ENCODE peak calls at places on chromosomes 6 and 20, in six cellular contexts. One of them, this sample, is unnamed.

GRCh38 chr20:52031574-52032303 is 159.8 kb downstream of the ZFP64 start:
- DNase-seq in IMR-90: peak
- DNase-seq in OCI-LY7: no peak
- DNase-seq in GM23338: peak
- DNase-seq in esophagus muscularis mucosa: no peak
- DNase-seq in Calu3: no peak
- DNase-seq in this sample: no peak

GRCh38 chr6:140178550-140179334 is 804.3 kb upstream of the CITED2 start:
- DNase-seq in esophagus muscularis mucosa: no peak
- DNase-seq in GM23338: no peak
- DNase-seq in IMR-90: peak
- DNase-seq in OCI-LY7: no peak
- DNase-seq in Calu3: no peak
- DNase-seq in this sample: no peak

GRCh38 chr6:151658091-151658490 is 149.4 kb upstream of the ESR1 start:
- DNase-seq in OCI-LY7: no peak
- DNase-seq in esophagus muscularis mucosa: no peak
- DNase-seq in GM23338: no peak
- DNase-seq in IMR-90: no peak
- DNase-seq in Calu3: no peak
- DNase-seq in this sample: no peak

GRCh38 chr6:161101517-161101916 is 109.9 kb downstream of the MAP3K4 start:
- DNase-seq in GM23338: peak
- DNase-seq in IMR-90: peak
- DNase-seq in Calu3: no peak
- DNase-seq in OCI-LY7: peak
- DNase-seq in esophagus muscularis mucosa: no peak
- DNase-seq in this sample: no peak

GRCh38 chr6:164749126-164749758 is 560.2 kb downstream of the C6orf118 start:
- DNase-seq in GM23338: no peak
- DNase-seq in Calu3: no peak
- DNase-seq in IMR-90: no peak
- DNase-seq in OCI-LY7: no peak
- DNase-seq in esophagus muscularis mucosa: peak
- DNase-seq in this sample: no peak

GRCh38 chr6:6455272-6455671 is 133.2 kb upstream of the LY86 start:
- DNase-seq in esophagus muscularis mucosa: no peak
- DNase-seq in IMR-90: no peak
- DNase-seq in OCI-LY7: no peak
- DNase-seq in GM23338: no peak
- DNase-seq in Calu3: no peak
- DNase-seq in this sample: no peak

GRCh38 chr6:154230390-154230789 is 126.2 kb downstream of the IPCEF1 start:
- DNase-seq in OCI-LY7: no peak
- DNase-seq in GM23338: no peak
- DNase-seq in IMR-90: no peak
- DNase-seq in esophagus muscularis mucosa: no peak
- DNase-seq in Calu3: no peak
- DNase-seq in this sample: no peak

GRCh38 chr6:77073410-77073760 is 389.9 kb downstream of the HTR1B start:
- DNase-seq in esophagus muscularis mucosa: no peak
- DNase-seq in GM23338: no peak
- DNase-seq in OCI-LY7: no peak
- DNase-seq in Calu3: no peak
- DNase-seq in IMR-90: no peak
- DNase-seq in this sample: no peak

GRCh38 chr6:10553869-10554268 is 32.7 kb downstream of the GCNT2 start:
- DNase-seq in OCI-LY7: no peak
- DNase-seq in esophagus muscularis mucosa: no peak
- DNase-seq in GM23338: no peak
- DNase-seq in IMR-90: no peak
- DNase-seq in Calu3: no peak
- DNase-seq in this sample: no peak

GRCh38 chr6:111057074-111057752 is 30.1 kb upstream of the SLC16A10 start:
- DNase-seq in OCI-LY7: peak
- DNase-seq in esophagus muscularis mucosa: no peak
- DNase-seq in GM23338: peak
- DNase-seq in IMR-90: peak
- DNase-seq in Calu3: peak
- DNase-seq in this sample: peak

GRCh38 chr6:12060780-12061619 is 48.9 kb downstream of the HIVEP1 start:
- DNase-seq in GM23338: peak
- DNase-seq in OCI-LY7: peak
- DNase-seq in esophagus muscularis mucosa: no peak
- DNase-seq in Calu3: peak
- DNase-seq in IMR-90: peak
- DNase-seq in this sample: no peak

GRCh38 chr6:15498640-15499039 is 164.2 kb downstream of the DTNBP1 start:
- DNase-seq in IMR-90: no peak
- DNase-seq in GM23338: no peak
- DNase-seq in Calu3: no peak
- DNase-seq in OCI-LY7: no peak
- DNase-seq in esophagus muscularis mucosa: no peak
- DNase-seq in this sample: no peak

GRCh38 chr20:47727170-47727880 is 58.0 kb downstream of the SULF2 start:
- DNase-seq in Calu3: no peak
- DNase-seq in OCI-LY7: peak
- DNase-seq in IMR-90: no peak
- DNase-seq in GM23338: no peak
- DNase-seq in esophagus muscularis mucosa: no peak
- DNase-seq in this sample: peak

GRCh38 chr20:5780233-5781217 is 30.3 kb downstream of the SHLD1 start:
- DNase-seq in IMR-90: peak
- DNase-seq in GM23338: no peak
- DNase-seq in OCI-LY7: no peak
- DNase-seq in esophagus muscularis mucosa: no peak
- DNase-seq in Calu3: no peak
- DNase-seq in this sample: peak

GRCh38 chr6:100573169-100573568 is 108.4 kb upstream of the SIM1 start:
- DNase-seq in OCI-LY7: peak
- DNase-seq in IMR-90: peak
- DNase-seq in Calu3: peak
- DNase-seq in GM23338: peak
- DNase-seq in esophagus muscularis mucosa: no peak
- DNase-seq in this sample: no peak

GRCh38 chr20:14197097-14197496 is 140.3 kb downstream of the FLRT3 start:
- DNase-seq in esophagus muscularis mucosa: no peak
- DNase-seq in Calu3: no peak
- DNase-seq in GM23338: no peak
- DNase-seq in OCI-LY7: no peak
- DNase-seq in IMR-90: peak
- DNase-seq in this sample: no peak

GRCh38 chr6:54191460-54191859 is 80.2 kb downstream of the MLIP start:
- DNase-seq in IMR-90: peak
- DNase-seq in esophagus muscularis mucosa: no peak
- DNase-seq in GM23338: no peak
- DNase-seq in OCI-LY7: no peak
- DNase-seq in Calu3: no peak
- DNase-seq in this sample: no peak

GRCh38 chr6:158536891-158537798 is 22.7 kb upstream of the TMEM181 start:
- DNase-seq in esophagus muscularis mucosa: no peak
- DNase-seq in IMR-90: no peak
- DNase-seq in Calu3: peak
- DNase-seq in OCI-LY7: no peak
- DNase-seq in GM23338: peak
- DNase-seq in this sample: peak

GRCh38 chr20:57653910-57654309 is 33.7 kb upstream of the ZBP1 start:
- DNase-seq in IMR-90: no peak
- DNase-seq in esophagus muscularis mucosa: no peak
- DNase-seq in GM23338: no peak
- DNase-seq in Calu3: peak
- DNase-seq in OCI-LY7: no peak
- DNase-seq in this sample: no peak

GRCh38 chr6:106339334-106340029 is 13.9 kb upstream of the ATG5 start:
- DNase-seq in esophagus muscularis mucosa: no peak
- DNase-seq in IMR-90: peak
- DNase-seq in GM23338: peak
- DNase-seq in Calu3: peak
- DNase-seq in OCI-LY7: peak
- DNase-seq in this sample: peak

GRCh38 chr6:112337209-112337638 is 9.9 kb upstream of the RFPL4B start:
- DNase-seq in IMR-90: peak
- DNase-seq in OCI-LY7: peak
- DNase-seq in Calu3: peak
- DNase-seq in esophagus muscularis mucosa: no peak
- DNase-seq in GM23338: peak
- DNase-seq in this sample: no peak

GRCh38 chr6:155440758-155441157 is 14.9 kb downstream of the NOX3 start:
- DNase-seq in GM23338: no peak
- DNase-seq in Calu3: no peak
- DNase-seq in OCI-LY7: no peak
- DNase-seq in IMR-90: no peak
- DNase-seq in esophagus muscularis mucosa: no peak
- DNase-seq in this sample: no peak

GRCh38 chr20:23331951-23332350 is 18.6 kb upstream of the NXT1 start:
- DNase-seq in OCI-LY7: no peak
- DNase-seq in Calu3: no peak
- DNase-seq in esophagus muscularis mucosa: no peak
- DNase-seq in GM23338: no peak
- DNase-seq in IMR-90: no peak
- DNase-seq in this sample: no peak

GRCh38 chr6:72654101-72654618 is 32.3 kb downstream of the KCNQ5 start:
- DNase-seq in GM23338: no peak
- DNase-seq in IMR-90: no peak
- DNase-seq in esophagus muscularis mucosa: no peak
- DNase-seq in Calu3: no peak
- DNase-seq in OCI-LY7: no peak
- DNase-seq in this sample: peak
- TF ChIP-seq CTCF in GM23338: no peak
- TF ChIP-seq CTCF in IMR-90: no peak
- TF ChIP-seq CTCF in esophagus muscularis mucosa: no peak
- TF ChIP-seq CTCF in Calu3: no peak
- TF ChIP-seq CTCF in OCI-LY7: no peak
- TF ChIP-seq CTCF in this sample: no peak

GRCh38 chr20:11965602-11966001 is 47.9 kb downstream of the BTBD3 start:
- DNase-seq in GM23338: no peak
- DNase-seq in esophagus muscularis mucosa: no peak
- DNase-seq in Calu3: no peak
- DNase-seq in OCI-LY7: no peak
- DNase-seq in IMR-90: peak
- DNase-seq in this sample: no peak
- TF ChIP-seq CTCF in GM23338: no peak
- TF ChIP-seq CTCF in esophagus muscularis mucosa: no peak
- TF ChIP-seq CTCF in Calu3: no peak
- TF ChIP-seq CTCF in OCI-LY7: no peak
- TF ChIP-seq CTCF in IMR-90: peak
- TF ChIP-seq CTCF in this sample: no peak

GRCh38 chr20:25991051-25991755 is 294.6 kb upstream of the ZNF337 start:
- DNase-seq in OCI-LY7: no peak
- DNase-seq in GM23338: no peak
- DNase-seq in esophagus muscularis mucosa: no peak
- DNase-seq in IMR-90: no peak
- DNase-seq in Calu3: no peak
- DNase-seq in this sample: no peak

GRCh38 chr20:25985597-25985996 is 288.9 kb upstream of the ZNF337 start:
- DNase-seq in esophagus muscularis mucosa: no peak
- DNase-seq in IMR-90: no peak
- DNase-seq in Calu3: no peak
- DNase-seq in OCI-LY7: no peak
- DNase-seq in GM23338: no peak
- DNase-seq in this sample: no peak

GRCh38 chr20:25989196-25989595 is 292.5 kb upstream of the ZNF337 start:
- DNase-seq in esophagus muscularis mucosa: no peak
- DNase-seq in Calu3: no peak
- DNase-seq in IMR-90: no peak
- DNase-seq in GM23338: no peak
- DNase-seq in OCI-LY7: no peak
- DNase-seq in this sample: no peak

GRCh38 chr20:25984933-25985332 is 288.3 kb upstream of the ZNF337 start:
- DNase-seq in OCI-LY7: no peak
- DNase-seq in Calu3: no peak
- DNase-seq in GM23338: no peak
- DNase-seq in IMR-90: peak
- DNase-seq in esophagus muscularis mucosa: no peak
- DNase-seq in this sample: no peak

DNA sequence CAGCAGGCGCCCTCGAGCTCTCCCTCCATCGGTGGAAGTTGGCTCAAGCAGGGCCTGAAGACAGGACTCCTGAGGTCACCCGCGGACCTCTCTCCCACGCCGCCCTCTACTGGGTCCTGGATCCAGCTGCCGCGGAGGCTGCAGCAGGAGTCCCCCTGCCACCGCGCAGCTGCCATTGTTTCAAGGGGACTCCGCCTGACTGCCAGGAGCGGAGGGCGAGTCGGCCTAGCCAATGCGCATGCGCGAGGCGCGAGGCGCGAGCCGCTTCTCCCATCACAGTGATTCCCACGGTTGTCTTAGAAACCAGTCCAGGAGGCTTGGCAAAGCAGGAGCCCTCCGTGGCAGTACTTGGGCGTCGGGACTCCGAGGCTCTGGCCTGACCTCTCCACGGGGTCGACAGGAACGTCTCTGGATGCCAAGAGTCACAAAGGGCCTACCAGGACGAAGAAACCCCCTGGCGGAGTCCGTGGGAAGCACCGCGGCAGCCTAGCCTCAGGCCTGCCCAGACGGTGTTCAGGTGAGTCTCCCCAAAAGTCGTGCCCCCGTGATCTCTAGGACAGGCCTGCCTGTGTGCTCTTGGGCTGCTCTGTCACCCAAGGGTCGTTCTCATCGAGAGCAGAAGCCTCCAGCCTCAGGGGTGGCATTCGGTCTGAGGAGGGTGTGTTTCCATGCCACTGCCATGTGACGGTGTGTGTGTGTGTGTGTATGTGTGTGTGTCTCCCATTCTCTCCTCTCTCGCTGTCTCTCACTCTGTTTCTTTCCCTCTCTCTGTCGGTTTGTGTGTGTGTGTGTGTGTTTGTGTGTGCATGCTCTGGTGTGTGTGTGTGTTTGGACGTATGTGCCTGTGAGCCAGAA is 290.6 kb upstream of the ZNF337 start:
- DNase-seq in OCI-LY7: peak
- DNase-seq in IMR-90: peak
- DNase-seq in esophagus muscularis mucosa: no peak
- DNase-seq in Calu3: no peak
- DNase-seq in GM23338: peak
- DNase-seq in this sample: no peak
- TF ChIP-seq CTCF in OCI-LY7: peak
- TF ChIP-seq CTCF in IMR-90: no peak
- TF ChIP-seq CTCF in esophagus muscularis mucosa: peak
- TF ChIP-seq CTCF in Calu3: no peak
- TF ChIP-seq CTCF in GM23338: no peak
- TF ChIP-seq CTCF in this sample: no peak

GRCh38 chr6:4788482-4788881 is 12.3 kb downstream of the CDYL start:
- DNase-seq in OCI-LY7: no peak
- DNase-seq in esophagus muscularis mucosa: no peak
- DNase-seq in GM23338: peak
- DNase-seq in Calu3: no peak
- DNase-seq in IMR-90: no peak
- DNase-seq in this sample: no peak

GRCh38 chr6:4790158-4790899 is 14.1 kb downstream of the CDYL start:
- DNase-seq in GM23338: peak
- DNase-seq in IMR-90: no peak
- DNase-seq in OCI-LY7: peak
- DNase-seq in Calu3: no peak
- DNase-seq in esophagus muscularis mucosa: no peak
- DNase-seq in this sample: no peak

GRCh38 chr6:4786936-4787504 is 10.8 kb downstream of the CDYL start:
- DNase-seq in OCI-LY7: no peak
- DNase-seq in IMR-90: no peak
- DNase-seq in Calu3: no peak
- DNase-seq in GM23338: peak
- DNase-seq in esophagus muscularis mucosa: no peak
- DNase-seq in this sample: no peak

GRCh38 chr6:4791174-4791573 is 15.0 kb downstream of the CDYL start:
- DNase-seq in Calu3: no peak
- DNase-seq in GM23338: no peak
- DNase-seq in esophagus muscularis mucosa: no peak
- DNase-seq in OCI-LY7: no peak
- DNase-seq in IMR-90: no peak
- DNase-seq in this sample: no peak

GRCh38 chr6:4788953-4789584 is 12.9 kb downstream of the CDYL start:
- DNase-seq in esophagus muscularis mucosa: no peak
- DNase-seq in OCI-LY7: peak
- DNase-seq in IMR-90: no peak
- DNase-seq in GM23338: peak
- DNase-seq in Calu3: no peak
- DNase-seq in this sample: no peak
- TF ChIP-seq CTCF in esophagus muscularis mucosa: no peak
- TF ChIP-seq CTCF in OCI-LY7: peak
- TF ChIP-seq CTCF in IMR-90: no peak
- TF ChIP-seq CTCF in GM23338: peak
- TF ChIP-seq CTCF in Calu3: no peak
- TF ChIP-seq CTCF in this sample: peak